ENCODE peak calls at places on chromosomes 3 and 15, in four cellular contexts. M is A549, R is heart right ventricle, A is kidney. V is an unnamed sample.

GRCh38 chr15:41774873-41775417 is 661 bp downstream of the MAPKBP1 start:
- DNase-seq in M (no peak), A (no peak), R (no peak), V (no peak)

GRCh38 chr15:63918317-63918672 is 84.5 kb upstream of the HERC1 start:
- DNase-seq in M (no peak), R (no peak), A (no peak), V (no peak)

GRCh38 chr3:56862352-56863062 is 60.8 kb upstream of the ARHGEF3 start:
- DNase-seq in R (no peak), A (no peak), M (no peak), V (no peak)

GRCh38 chr3:133663569-133664313 is 2.0 kb upstream of the TOPBP1 start:
- DNase-seq in A (no peak), R (no peak), M (peak; percentile 61), V (no peak)

GRCh38 chr15:50353999-50354837 is 780 bp downstream of the GABPB1 start:
- DNase-seq in M (peak; percentile 40), R (peak; percentile 43), A (peak; percentile 84), V (peak; percentile 73)

GRCh38 chr3:67662733-67663132 is 8.3 kb upstream of the SUCLG2 start:
- DNase-seq in A (no peak), R (no peak), M (no peak), V (no peak)

GRCh38 chr3:179015551-179016020 is 56.0 kb downstream of the ZMAT3 start:
- DNase-seq in A (no peak), M (peak; percentile 18), R (peak; percentile 56), V (no peak)

GRCh38 chr3:178536271-178537079 is at the start of gene KCNMB2:
- DNase-seq in R (peak; percentile 8), M (no peak), A (no peak), V (no peak)

GRCh38 chr3:98855811-98856400 is 45.6 kb downstream of the DCBLD2 start:
- DNase-seq in A (no peak), R (no peak), M (no peak), V (no peak)

GRCh38 chr3:174355505-174355904 is 503.6 kb upstream of the NAALADL2 start:
- DNase-seq in A (no peak), R (no peak), M (no peak), V (no peak)

GRCh38 chr3:117628896-117629295 is 919.3 kb downstream of the TUSC7 start:
- DNase-seq in M (no peak), A (no peak), R (peak; percentile 19), V (peak; percentile 72)

GRCh38 chr15:56428821-56429458 is 36.0 kb downstream of the MNS1 start:
- DNase-seq in A (no peak), M (peak; percentile 47), R (no peak), V (no peak)

GRCh38 chr3:116339441-116340028 is 105.8 kb downstream of the LSAMP start:
- DNase-seq in A (no peak), M (no peak), R (no peak), V (peak; percentile 86)

GRCh38 chr3:32004111-32004790 is 22.7 kb downstream of the ZNF860 start:
- DNase-seq in A (no peak), R (no peak), M (no peak), V (no peak)

GRCh38 chr3:194364652-194365434 is 4.7 kb downstream of the LRRC15 start:
- DNase-seq in A (peak; percentile 85), M (no peak), R (peak; percentile 16), V (no peak)

GRCh38 chr3:195697582-195698324 is 23.0 kb upstream of the MUC20 start:
- DNase-seq in R (no peak), M (peak; percentile 83), A (no peak), V (no peak)

GRCh38 chr3:24726423-24726822 is 231.8 kb upstream of the THRB start:
- DNase-seq in R (no peak), M (no peak), A (no peak), V (no peak)

GRCh38 chr3:56314842-56315241 is 153.4 kb downstream of the ERC2 start:
- DNase-seq in M (no peak), R (peak; percentile 11), A (no peak), V (no peak)

GRCh38 chr3:196942915-196943277 is 568 bp upstream of the NCBP2 start:
- DNase-seq in A (peak; percentile 78), M (no peak), R (no peak), V (no peak)

GRCh38 chr3:99624536-99625236 is 13.7 kb upstream of the COL8A1 start:
- DNase-seq in M (no peak), A (no peak), R (no peak), V (no peak)

GRCh38 chr3:161552984-161553383 is 56.4 kb downstream of the OTOL1 start:
- DNase-seq in A (no peak), R (no peak), M (no peak), V (no peak)

GRCh38 chr15:50355980-50356379 is 982 bp upstream of the GABPB1 start:
- DNase-seq in R (no peak), A (no peak), M (no peak), V (no peak)

GRCh38 chr3:21705769-21706168 is 45.2 kb downstream of the ZNF385D start:
- DNase-seq in A (no peak), M (no peak), R (peak; percentile 69), V (no peak)

GRCh38 chr3:126911162-126912026 is 71.5 kb upstream of the PLXNA1 start:
- DNase-seq in R (peak; percentile 46), A (peak; percentile 78), M (peak; percentile 43), V (no peak)

GRCh38 chr15:40044717-40045571 is 6.0 kb upstream of the SRP14 start:
- DNase-seq in R (peak; percentile 87), A (peak; percentile 95), M (peak; percentile 84), V (peak; percentile 93)

GRCh38 chr15:78072080-78072892 is 5.2 kb downstream of the TBC1D2B start:
- DNase-seq in R (no peak), A (no peak), M (no peak), V (peak; percentile 81)

GRCh38 chr3:133563186-133563591 is 10.3 kb upstream of the CDV3 start:
- DNase-seq in A (no peak), M (no peak), R (no peak), V (no peak)

GRCh38 chr3:158789592-158789991 is 12.3 kb upstream of the MFSD1 start:
- DNase-seq in R (no peak), A (no peak), M (no peak), V (no peak)

GRCh38 chr3:108448593-108448992 is 61.8 kb downstream of the MYH15 start:
- DNase-seq in A (no peak), M (no peak), R (no peak), V (no peak)

GRCh38 chr15:60076582-60077263 is 72.6 kb downstream of the FOXB1 start:
- DNase-seq in R (no peak), M (no peak), A (no peak), V (no peak)

GRCh38 chr3:166177130-166177529 is 339.9 kb upstream of the BCHE start:
- DNase-seq in A (peak; percentile 24), R (no peak), M (no peak), V (no peak)

GRCh38 chr15:92599394-92599970 is 56.1 kb downstream of the FAM174B start:
- DNase-seq in M (no peak), R (no peak), A (no peak), V (no peak)

GRCh38 chr15:83848315-83849050 is 194.6 kb downstream of the ADAMTSL3 start:
- DNase-seq in M (no peak), R (no peak), A (no peak), V (no peak)

GRCh38 chr15:88797648-88798339 is 5.4 kb upstream of the ACAN start:
- DNase-seq in R (no peak), M (no peak), A (no peak), V (no peak)

DNA sequence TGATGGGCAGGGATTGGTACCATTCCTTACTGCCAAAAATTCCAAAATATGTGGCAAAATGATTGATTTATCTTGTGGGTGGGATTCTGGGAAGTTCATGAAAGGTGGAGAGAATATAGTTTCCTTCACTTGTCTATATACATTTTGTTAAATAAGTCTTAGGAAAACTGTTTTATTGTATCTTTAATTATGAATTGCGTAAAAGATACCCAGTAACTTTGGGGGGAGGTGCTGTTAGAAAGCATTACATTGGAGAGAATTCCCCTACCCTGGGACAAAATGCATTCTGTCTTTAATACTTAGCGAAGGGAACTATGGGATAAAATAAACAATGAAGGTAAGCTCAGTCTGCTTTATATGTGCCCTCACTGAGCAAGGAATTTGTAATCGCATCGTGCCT is 4.6 kb downstream of the SETD5 start:
- DNase-seq in R (no peak), A (no peak), M (no peak), V (no peak)
- H3K4me1 ChIP-seq in R (peaks cover 71% of the 10 kb centered on the region), A (peaks cover 52% of the 10 kb centered on the region), M (peaks cover 70% of the 10 kb centered on the region), V (peaks cover 81% of the 10 kb centered on the region)

GRCh38 chr15:68433551-68433950 is 1.6 kb upstream of the ITGA11 start:
- DNase-seq in M (no peak), A (peak; percentile 3), R (no peak), V (no peak)
- H3K27ac ChIP-seq in M (no peak overlapping the region), A (no peak overlapping the region), R (no peak overlapping the region), V (no peak overlapping the region)

GRCh38 chr3:13068269-13069010 is 4.8 kb downstream of the IQSEC1 start:
- DNase-seq in M (no peak), R (no peak), A (no peak), V (no peak)

GRCh38 chr3:13070622-13071021 is 2.6 kb downstream of the IQSEC1 start:
- DNase-seq in M (no peak), A (no peak), R (no peak), V (no peak)

GRCh38 chr3:13071695-13072094 is 1.5 kb downstream of the IQSEC1 start:
- DNase-seq in M (no peak), A (no peak), R (no peak), V (no peak)

GRCh38 chr3:13067778-13068177 is 5.5 kb downstream of the IQSEC1 start:
- DNase-seq in R (no peak), M (no peak), A (no peak), V (no peak)

DNA sequence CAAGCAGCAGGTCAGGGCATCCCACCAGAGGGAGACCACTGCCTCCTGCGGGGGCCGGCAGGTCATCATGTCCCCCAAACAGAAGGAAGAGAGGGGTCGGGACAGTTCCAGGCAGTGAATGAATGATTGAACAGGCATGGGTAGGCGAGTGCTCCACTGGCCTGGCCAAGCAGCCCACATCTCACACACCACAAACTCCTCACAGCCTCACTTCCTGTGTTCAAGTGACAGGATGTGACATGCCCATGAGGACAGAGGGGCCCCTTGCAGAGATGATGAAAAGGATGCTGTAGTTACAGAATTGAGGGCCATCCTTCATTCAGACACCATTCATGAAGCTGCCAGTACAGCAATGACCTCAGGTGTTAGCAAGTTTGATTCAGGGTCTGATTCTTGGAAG is 3.7 kb downstream of the IQSEC1 start:
- DNase-seq in R (no peak), A (no peak), M (no peak), V (no peak)
- H3K4me1 ChIP-seq in R (peaks cover 21% of the 10 kb centered on the region), A (no peaks in the 10 kb centered on the region), M (no peaks in the 10 kb centered on the region), V (no peaks in the 10 kb centered on the region)

DNA sequence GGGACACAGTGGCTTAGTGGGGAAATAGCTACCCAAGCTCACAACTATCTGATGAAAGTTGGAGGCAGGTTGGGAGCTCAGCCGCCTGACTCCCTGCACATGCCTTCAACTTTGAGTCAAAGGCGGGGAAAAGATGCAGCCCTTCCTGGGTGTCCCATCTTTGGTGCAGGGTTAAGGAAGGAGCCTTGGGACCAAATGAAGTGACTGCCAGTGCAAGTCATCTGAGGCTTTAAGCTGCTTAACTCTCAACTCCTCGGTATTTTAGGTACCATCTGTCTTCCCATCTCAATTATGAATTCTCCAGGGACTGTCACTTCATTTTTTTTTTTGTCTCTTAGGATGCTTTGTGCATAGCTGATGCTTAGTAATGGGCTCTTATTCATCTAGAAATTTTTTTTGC is 408.8 kb upstream of the C2CD4B start:
- DNase-seq in A (no peak), M (no peak), R (no peak), V (no peak)
- H3K27ac ChIP-seq in A (no peak overlapping the region), M (no peak overlapping the region), R (no peak overlapping the region), V (no peak overlapping the region)